ENCODE peak calls at places on chromosomes 13 and 19, in seven cellular contexts. K, F, Q, E, N, M and Y are unnamed samples.

GRCh38 chr19:46812898-46813569 is 24.6 kb upstream of the SLC1A5 start:
- DNase-seq in F (no peak), K (peak; percentile 92), Q (peak; percentile 78), N (no peak), M (no peak), E (no peak), Y (no peak)

GRCh38 chr19:38264486-38265212 is at the start of gene SPINT2:
- DNase-seq in K (no peak), Q (no peak), F (no peak), E (no peak), M (no peak), N (no peak), Y (peak; percentile 81)

GRCh38 chr13:102011539-102011938 is 390.3 kb downstream of the FGF14 start:
- DNase-seq in M (no peak), F (no peak), K (no peak), E (no peak), Q (no peak), N (no peak), Y (no peak)

GRCh38 chr13:63044617-63045016 is 1629.0 kb upstream of the PCDH20 start:
- DNase-seq in F (no peak), E (no peak), Q (no peak), M (no peak), N (peak; percentile 5), K (no peak), Y (no peak)

GRCh38 chr19:42465827-42466280 is 23.1 kb upstream of the CXCL17 start:
- DNase-seq in F (no peak), Q (no peak), M (no peak), N (no peak), K (no peak), E (no peak), Y (no peak)

GRCh38 chr13:66468656-66469055 is 761.5 kb downstream of the PCDH9 start:
- DNase-seq in N (peak; percentile 2), Q (no peak), F (peak; percentile 12), K (no peak), M (no peak), E (no peak), Y (no peak)

GRCh38 chr13:39226359-39226758 is 188.1 kb downstream of the NHLRC3 start:
- DNase-seq in K (peak; percentile 75), E (no peak), N (no peak), M (no peak), Q (no peak), F (no peak), Y (no peak)

GRCh38 chr13:110209950-110210603 is 96.9 kb downstream of the COL4A1 start:
- DNase-seq in K (no peak), N (no peak), Q (no peak), M (no peak), F (no peak), E (no peak), Y (no peak)

GRCh38 chr13:30338331-30338851 is 31.0 kb upstream of the KATNAL1 start:
- DNase-seq in F (peak; percentile 41), M (no peak), K (no peak), E (no peak), N (peak; percentile 68), Q (no peak), Y (no peak)

GRCh38 chr13:97369269-97369893 is 64.6 kb upstream of the RAP2A start:
- DNase-seq in Q (no peak), N (no peak), F (peak; percentile 37), K (no peak), M (no peak), E (no peak), Y (no peak)

GRCh38 chr13:26132756-26133155 is 80.9 kb upstream of the SHISA2 start:
- DNase-seq in K (no peak), N (peak; percentile 1), Q (no peak), M (no peak), E (no peak), F (peak; percentile 29), Y (peak; percentile 34)

GRCh38 chr13:109212630-109213029 is 573.8 kb downstream of the IRS2 start:
- DNase-seq in K (no peak), F (no peak), N (no peak), Q (no peak), E (no peak), M (no peak), Y (no peak)

GRCh38 chr13:23701646-23702045 is 131.4 kb downstream of the TNFRSF19 start:
- DNase-seq in Q (peak; percentile 81), M (peak; percentile 91), F (peak; percentile 99), E (no peak), K (peak; percentile 93), N (peak; percentile 83), Y (no peak)

GRCh38 chr13:66069570-66069969 is 1160.6 kb downstream of the PCDH9 start:
- DNase-seq in M (peak; percentile 42), E (no peak), N (peak; percentile 61), K (no peak), Q (no peak), F (no peak), Y (no peak)

GRCh38 chr13:48595330-48596127 is 58.2 kb upstream of the CYSLTR2 start:
- DNase-seq in F (peak; percentile 83), M (peak; percentile 72), E (peak; percentile 47), K (no peak), N (peak; percentile 51), Q (no peak), Y (no peak)

GRCh38 chr19:2252481-2253105 is 3.5 kb downstream of the AMH start:
- DNase-seq in E (no peak), K (no peak), F (no peak), N (no peak), Q (no peak), M (no peak), Y (no peak)
- H3K4me3 ChIP-seq in E (no peak overlapping the region), K (peak overlapping the region; percentile 12), F (no peak overlapping the region), N (no peak overlapping the region), Q (peak overlapping the region; percentile 33), M (no peak overlapping the region), Y (no peak overlapping the region)

GRCh38 chr19:5225486-5226345 is 114.9 kb downstream of the PTPRS start:
- DNase-seq in M (no peak), F (no peak), E (no peak), Q (no peak), N (no peak), K (no peak), Y (no peak)
- TF ChIP-seq CTCF in M (peak; percentile 66), F (peak; percentile 56), E (peak; percentile 22), Q (peak; percentile 13), N (no peak), K (peak; percentile 31), Y (peak; percentile 45)

GRCh38 chr19:12162513-12162881 is 399 bp upstream of the ZNF136 start:
- DNase-seq in E (no peak), Q (no peak), F (no peak), K (no peak), N (no peak), M (peak; percentile 20), Y (no peak)
- H3K4me3 ChIP-seq in E (peak overlapping the region; percentile 80), Q (peak overlapping the region; percentile 84), F (peak overlapping the region; percentile 93), K (peak overlapping the region; percentile 95), N (peak overlapping the region; percentile 84), M (peak overlapping the region; percentile 77), Y (peak overlapping the region; percentile 82)

GRCh38 chr13:112608212-112608611 is 20.3 kb upstream of the TUBGCP3 start:
- DNase-seq in Q (no peak), M (no peak), K (no peak), E (no peak), F (no peak), N (no peak), Y (no peak)

GRCh38 chr13:112605531-112605990 is 17.6 kb upstream of the TUBGCP3 start:
- DNase-seq in M (no peak), E (no peak), N (no peak), F (no peak), Q (no peak), K (no peak), Y (no peak)

GRCh38 chr13:112601351-112601750 is 13.4 kb upstream of the TUBGCP3 start:
- DNase-seq in M (no peak), N (no peak), Q (no peak), E (no peak), F (no peak), K (no peak), Y (no peak)

GRCh38 chr13:112603641-112604220 is 15.8 kb upstream of the TUBGCP3 start:
- DNase-seq in N (peak; percentile 56), F (peak; percentile 81), E (no peak), K (no peak), Q (no peak), M (peak; percentile 31), Y (no peak)

DNA sequence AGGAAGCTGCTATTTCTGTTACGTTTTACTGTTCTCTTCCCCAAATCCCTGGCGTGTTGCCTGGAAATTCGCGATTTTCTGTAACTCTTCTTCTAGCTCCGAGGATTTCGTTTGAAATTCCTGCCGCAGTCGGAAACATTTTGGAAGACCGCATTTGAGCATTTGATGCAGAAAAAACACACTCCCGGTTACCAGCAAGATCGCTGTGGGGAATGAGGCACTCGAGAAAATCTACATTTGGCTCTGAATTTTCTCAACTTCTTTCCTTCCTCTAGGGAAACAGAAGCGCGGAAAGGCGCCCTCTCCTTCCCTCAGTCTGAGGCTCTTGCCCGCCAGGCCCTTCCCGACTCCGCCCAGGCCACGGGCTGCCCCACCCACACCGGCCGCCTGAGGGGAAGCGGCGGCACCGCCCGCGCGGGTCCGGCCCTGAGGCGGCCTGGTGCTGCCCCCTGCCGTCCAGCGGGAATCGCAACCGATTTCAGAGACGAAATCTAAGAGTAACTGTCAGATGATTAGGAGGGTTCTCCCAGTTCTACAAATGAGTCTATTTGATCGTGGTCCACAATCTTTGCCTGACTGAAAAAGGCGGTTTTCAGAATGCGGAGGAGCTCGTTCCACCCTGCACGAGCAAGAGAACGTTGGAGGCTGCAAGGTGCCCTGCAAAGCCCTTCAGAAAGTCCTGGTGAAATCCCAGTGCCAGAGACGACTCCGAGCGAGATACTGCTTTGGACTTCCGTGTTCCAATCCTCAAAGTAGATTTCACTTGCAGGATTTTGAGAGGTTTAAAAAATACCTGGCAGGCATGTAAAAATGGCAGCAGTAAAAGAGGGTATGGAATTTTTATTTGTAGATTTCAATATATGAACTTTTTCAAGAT is 18.4 kb upstream of the TUBGCP3 start:
- DNase-seq in K (peak; percentile 96), N (peak; percentile 60), M (peak; percentile 87), Q (peak; percentile 95), F (peak; percentile 84), E (peak; percentile 95), Y (no peak)
- TF ChIP-seq CTCF in K (peak; percentile 96), N (peak; percentile 80), M (peak; percentile 82), Q (peak; percentile 96), F (peak; percentile 73), E (peak; percentile 91), Y (peak; percentile 84)